ENCODE peak calls at places on chromosome 21, in five cellular contexts. Q is HS-27A; W is heart right ventricle; A is stromal cell of bone marrow; G is activated CD8-positive, alpha-beta T cell treated with anti-CD3 and anti-CD28 coated beads for 36 hours. D is an unnamed sample.

GRCh38 chr21:36765229-36765628 is 66.3 kb downstream of the SIM2 start:
- DNase-seq in G (no peak), A (no peak), Q (no peak), W (no peak), D (no peak)

GRCh38 chr21:28675265-28676041 is 317.2 kb downstream of the LTN1 start:
- DNase-seq in Q (no peak), G (no peak), W (no peak), A (peak; percentile 61), D (no peak)

GRCh38 chr21:43880111-43880985 is 15.3 kb downstream of the AGPAT3 start:
- DNase-seq in Q (no peak), A (no peak), G (no peak), W (no peak), D (peak; percentile 40)

GRCh38 chr21:41526478-41527087 is 18.6 kb upstream of the TMPRSS2 start:
- DNase-seq in Q (no peak), G (no peak), W (no peak), A (no peak), D (no peak)

GRCh38 chr21:18294100-18294499 is 49.5 kb downstream of the CHODL start:
- DNase-seq in G (no peak), W (no peak), Q (no peak), A (no peak), D (no peak)

GRCh38 chr21:42013338-42013737 is 3.2 kb upstream of the ZBTB21 start:
- DNase-seq in G (no peak), Q (no peak), A (no peak), W (no peak), D (no peak)

GRCh38 chr21:41133896-41134522 is 34.0 kb upstream of the BACE2 start:
- DNase-seq in Q (no peak), W (no peak), A (peak; percentile 36), G (no peak), D (peak; percentile 36)

GRCh38 chr21:42101246-42101645 is 30.1 kb downstream of the UMODL1 start:
- DNase-seq in Q (no peak), A (no peak), W (no peak), G (no peak), D (no peak)

GRCh38 chr21:44916965-44917364 is 3.7 kb downstream of the ITGB2 start:
- DNase-seq in Q (no peak), W (no peak), G (no peak), A (no peak), D (no peak)

GRCh38 chr21:25385912-25386474 is 221.3 kb downstream of the MRPL39 start:
- DNase-seq in G (no peak), A (peak; percentile 49), Q (no peak), W (no peak), D (peak; percentile 62)

GRCh38 chr21:36388835-36389234 is 3.6 kb downstream of the CHAF1B start:
- DNase-seq in W (no peak), Q (no peak), G (no peak), A (no peak), D (no peak)

GRCh38 chr21:41847066-41847804 is 31.9 kb downstream of the PRDM15 start:
- DNase-seq in A (no peak), Q (no peak), G (no peak), W (no peak), D (no peak)

GRCh38 chr21:17690078-17690494 is 77.4 kb upstream of the BTG3 start:
- DNase-seq in W (no peak), A (no peak), Q (no peak), G (no peak), D (no peak)

GRCh38 chr21:33712022-33712803 is 69.9 kb downstream of the ITSN1 start:
- DNase-seq in G (no peak), A (no peak), Q (no peak), W (no peak), D (no peak)

GRCh38 chr21:46057710-46058241 is 40.1 kb upstream of the COL6A2 start:
- DNase-seq in W (no peak), A (no peak), Q (no peak), G (no peak), D (no peak)

GRCh38 chr21:38181101-38181500 is 75.7 kb upstream of the KCNJ15 start:
- DNase-seq in A (peak; percentile 59), W (no peak), G (no peak), Q (no peak), D (no peak)

GRCh38 chr21:39034590-39035536 is 148.4 kb downstream of the PSMG1 start:
- DNase-seq in Q (no peak), A (no peak), W (no peak), G (no peak), D (no peak)

GRCh38 chr21:28445081-28445830 is 547.4 kb downstream of the LTN1 start:
- DNase-seq in G (no peak), Q (no peak), A (peak; percentile 82), W (no peak), D (no peak)

GRCh38 chr21:31386006-31386405 is 41.9 kb upstream of the TIAM1 start:
- DNase-seq in W (no peak), G (no peak), Q (no peak), A (no peak), D (no peak)

GRCh38 chr21:28111151-28111619 is 881.5 kb downstream of the LTN1 start:
- DNase-seq in Q (no peak), A (peak; percentile 82), G (no peak), W (peak; percentile 83), D (no peak)

GRCh38 chr21:45356653-45357435 is 48.1 kb upstream of the COL18A1 start:
- DNase-seq in G (no peak), W (no peak), A (no peak), Q (no peak), D (no peak)